ENCODE peak calls at places on chromosomes 6 and 20, in four cellular contexts. J is left lung, K is neural crest cell, C is fibroblast of the aortic adventitia. B is an unnamed sample.

GRCh38 chr20:46636514-46636913 is 14.7 kb downstream of the SLC13A3 start:
- DNase-seq in J (no peak), C (no peak), K (no peak), B (no peak)

GRCh38 chr6:146543940-146544661 is 468 bp downstream of the RAB32 start:
- DNase-seq in J (peak; percentile 46), K (peak; percentile 32), C (peak; percentile 63), B (peak; percentile 70)

GRCh38 chr6:14361297-14361696 is 243.7 kb downstream of the CD83 start:
- DNase-seq in J (no peak), K (no peak), C (no peak), B (no peak)

GRCh38 chr6:71406871-71407860 is 118.6 kb downstream of the OGFRL1 start:
- DNase-seq in K (no peak), J (no peak), C (no peak), B (no peak)

GRCh38 chr6:125888989-125889656 is 67.4 kb upstream of the HINT3 start:
- DNase-seq in J (no peak), K (no peak), C (peak; percentile 46), B (no peak)

GRCh38 chr6:15498640-15499039 is 164.2 kb downstream of the DTNBP1 start:
- DNase-seq in J (peak; percentile 65), K (no peak), C (peak; percentile 33), B (no peak)

GRCh38 chr6:33298773-33299236 is at the start of gene RGL2:
- DNase-seq in C (peak; percentile 45), J (peak; percentile 91), K (no peak), B (no peak)

GRCh38 chr6:157669747-157670216 is 153.3 kb upstream of the SNX9 start:
- DNase-seq in C (peak; percentile 89), K (peak; percentile 46), J (peak; percentile 75), B (peak; percentile 66)

GRCh38 chr20:38084425-38084951 is 50.9 kb downstream of the RPRD1B start:
- DNase-seq in C (peak; percentile 66), J (no peak), K (no peak), B (no peak)

GRCh38 chr6:30880563-30881252 is 3.6 kb upstream of the DDR1 start:
- DNase-seq in K (peak; percentile 71), C (no peak), J (no peak), B (no peak)

GRCh38 chr6:14453712-14454466 is 336.3 kb downstream of the CD83 start:
- DNase-seq in J (no peak), C (no peak), K (no peak), B (no peak)

GRCh38 chr6:168096271-168096764 is 17.3 kb upstream of the FRMD1 start:
- DNase-seq in J (no peak), K (no peak), C (no peak), B (no peak)

GRCh38 chr6:42914546-42914945 is 1.3 kb upstream of the PTCRA start:
- DNase-seq in J (no peak), C (no peak), K (no peak), B (no peak)

GRCh38 chr6:16154904-16155303 is 26.0 kb downstream of the MYLIP start:
- DNase-seq in J (no peak), C (peak; percentile 95), K (no peak), B (no peak)

GRCh38 chr6:132763269-132763668 is 5.6 kb upstream of the VNN2 start:
- DNase-seq in C (no peak), J (no peak), K (no peak), B (no peak)

GRCh38 chr6:151993364-151993763 is 185.9 kb downstream of the ESR1 start:
- DNase-seq in C (peak; percentile 14), J (no peak), K (no peak), B (no peak)

GRCh38 chr20:62799459-62799858 is 3.2 kb downstream of the MRGBP start:
- DNase-seq in K (no peak), C (no peak), J (no peak), B (no peak)

GRCh38 chr6:5175195-5175594 is 85.6 kb downstream of the LYRM4 start:
- DNase-seq in C (no peak), J (no peak), K (peak; percentile 33), B (no peak)
- TF ChIP-seq CTCF in C (peak; percentile 11), J (no peak), K (peak; percentile 61), B (no peak)

GRCh38 chr6:84224251-84224650 is 3.2 kb downstream of the CEP162 start:
- DNase-seq in K (no peak), J (no peak), C (peak; percentile 26), B (no peak)

GRCh38 chr6:84222426-84222825 is 5.0 kb downstream of the CEP162 start:
- DNase-seq in C (no peak), K (no peak), J (no peak), B (no peak)

GRCh38 chr6:84218091-84218490 is 9.4 kb downstream of the CEP162 start:
- DNase-seq in K (no peak), J (no peak), C (no peak), B (no peak)

DNA sequence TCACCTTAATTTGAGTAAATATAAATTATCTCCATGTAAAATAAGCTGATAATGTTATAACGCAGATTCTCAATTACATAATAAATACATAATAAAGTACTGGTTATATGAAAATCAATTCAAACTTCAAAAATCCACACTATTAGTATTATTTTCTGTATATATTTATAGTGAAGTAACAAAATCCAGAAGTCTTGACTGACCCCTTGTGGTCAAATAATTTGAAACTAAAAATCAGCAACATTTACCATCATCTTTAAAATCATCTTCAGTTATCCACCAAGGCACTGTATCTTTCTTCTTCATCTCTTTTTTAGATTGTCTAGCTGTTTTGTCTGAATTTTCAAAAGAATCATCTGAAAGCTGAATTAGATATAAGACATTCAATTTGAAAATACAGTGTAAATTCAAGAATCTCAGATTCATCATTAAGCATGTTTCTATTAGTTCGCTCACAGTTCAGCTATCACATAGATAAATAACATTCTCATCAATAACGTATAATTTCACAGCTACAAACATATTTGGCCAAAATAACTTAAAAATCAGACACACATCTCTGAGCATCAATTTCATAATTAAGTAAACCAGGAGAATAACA is 6.5 kb downstream of the CEP162 start:
- DNase-seq in J (no peak), K (no peak), C (peak; percentile 64), B (no peak)
- TF ChIP-seq CTCF in J (no peak), K (peak; percentile 79), C (peak; percentile 45), B (peak; percentile 87)

DNA sequence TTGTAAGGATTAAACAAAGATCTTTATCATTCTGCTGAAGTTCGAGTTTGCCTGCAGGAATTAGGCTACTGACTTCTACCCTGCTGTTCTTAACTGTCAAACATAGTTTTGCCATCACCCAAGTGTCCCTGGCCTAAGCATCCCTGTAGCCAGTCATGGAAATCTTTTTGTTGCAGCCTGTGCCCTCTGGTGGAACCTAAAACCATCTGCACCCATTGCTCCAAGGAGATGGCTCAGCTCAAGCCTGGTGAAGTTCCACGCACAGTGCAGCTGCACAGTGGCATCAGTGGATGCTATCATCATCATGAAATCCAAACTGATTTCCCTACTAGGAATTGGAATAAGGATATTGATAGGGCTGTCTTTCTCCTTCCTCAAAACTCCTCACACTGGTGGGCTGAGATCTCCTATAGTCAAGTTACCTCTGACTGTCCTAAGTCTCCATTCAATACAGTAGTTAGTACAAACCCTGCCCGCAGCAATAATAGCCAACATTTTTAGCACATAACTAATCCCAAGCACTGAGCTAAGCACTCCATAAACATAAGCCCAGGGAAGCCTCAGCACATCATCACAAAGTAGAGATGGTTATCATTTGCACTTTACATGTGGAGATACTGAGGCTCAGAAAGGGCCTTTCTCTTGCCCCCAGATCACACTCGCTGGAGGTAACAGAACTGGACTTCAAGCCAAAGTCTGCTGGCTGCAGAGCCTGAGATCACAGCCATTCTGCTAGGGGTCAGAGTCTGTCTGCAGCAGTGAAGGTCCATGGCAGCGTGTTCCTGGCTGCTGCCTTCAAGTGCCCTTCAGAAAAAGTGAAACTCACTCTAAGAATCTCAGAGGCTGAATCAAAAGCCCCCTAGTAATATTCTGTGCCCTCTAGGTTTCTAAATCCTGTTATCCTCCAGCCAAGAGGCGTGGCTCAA is 77.2 kb upstream of the MC3R start:
- DNase-seq in K (no peak), C (no peak), J (no peak), B (no peak)
- TF ChIP-seq CTCF in K (no peak), C (no peak), J (peak; percentile 14), B (no peak)

DNA sequence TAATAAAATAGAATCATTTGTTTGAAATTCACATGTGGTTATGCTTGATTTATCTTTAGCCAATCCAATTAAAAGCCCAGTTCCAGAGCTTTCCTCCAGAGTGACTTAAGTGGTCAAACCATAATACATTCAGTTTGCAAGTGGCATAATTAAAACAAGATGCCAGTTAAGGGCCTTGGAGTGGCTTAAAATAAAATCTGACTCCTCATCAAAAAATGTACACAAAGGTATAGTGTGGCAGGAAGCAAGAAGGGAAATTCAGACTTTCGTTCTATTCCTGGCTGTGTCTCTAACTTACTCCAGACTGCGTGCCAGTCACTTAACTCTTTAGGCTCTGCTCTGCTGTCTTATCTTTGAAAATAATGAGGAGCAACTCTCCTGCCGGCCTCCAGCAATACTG is 251.3 kb upstream of the PRND start:
- DNase-seq in C (peak; percentile 52), K (no peak), J (no peak), B (no peak)
- TF ChIP-seq CTCF in C (no peak), K (no peak), J (no peak), B (no peak)

GRCh38 chr20:52806918-52807317 is 165.2 kb upstream of the TSHZ2 start:
- DNase-seq in K (no peak), J (no peak), C (no peak), B (no peak)
- TF ChIP-seq CTCF in K (no peak), J (no peak), C (no peak), B (no peak)

B was measured in mesothelial cell of epicardium.